ENCODE peak calls at places on chromosomes 12 and 14, in seven cellular contexts. X, D, E, V, W, P and H are unnamed samples.

GRCh38 chr14:94636744-94637412 is 24.7 kb downstream of the SERPINA3 start:
- DNase-seq in X (no peak), D (no peak), E (no peak), V (no peak), W (no peak), P (no peak), H (no peak)

GRCh38 chr14:53953828-53954550 is 2.6 kb downstream of the BMP4 start:
- DNase-seq in X (no peak), D (peak; percentile 34), E (peak; percentile 31), V (no peak), W (peak; percentile 82), P (no peak), H (no peak)

GRCh38 chr14:92421756-92422155 is 91.8 kb upstream of the RIN3 start:
- DNase-seq in X (no peak), D (no peak), E (no peak), V (no peak), W (no peak), P (no peak), H (no peak)

GRCh38 chr12:74337951-74338350 is 199.7 kb upstream of the ATXN7L3B start:
- DNase-seq in X (no peak), D (peak; percentile 73), E (no peak), V (no peak), W (no peak), P (no peak), H (no peak)

GRCh38 chr14:104085032-104085888 is at the start of gene ASPG:
- DNase-seq in X (no peak), D (no peak), E (peak; percentile 62), V (no peak), W (peak; percentile 63), P (no peak), H (no peak)

GRCh38 chr12:71441836-71442566 is 2.4 kb downstream of the LGR5 start:
- DNase-seq in X (no peak), D (no peak), E (no peak), V (no peak), W (no peak), P (no peak), H (no peak)

GRCh38 chr14:36940476-36940875 is 231.9 kb downstream of the SLC25A21 start:
- DNase-seq in X (no peak), D (no peak), E (no peak), V (no peak), W (no peak), P (no peak), H (no peak)

GRCh38 chr14:21055473-21056117 is 2.0 kb upstream of the RNASE8 start:
- DNase-seq in X (no peak), D (no peak), E (peak; percentile 67), V (no peak), W (no peak), P (no peak), H (no peak)

GRCh38 chr12:113071063-113071426 is 14.5 kb downstream of the DTX1 start:
- DNase-seq in X (no peak), D (no peak), E (no peak), V (no peak), W (no peak), P (no peak), H (no peak)

GRCh38 chr12:1796515-1797010 is 23.8 kb upstream of the LRTM2 start:
- DNase-seq in X (peak; percentile 41), D (no peak), E (peak; percentile 64), V (peak; percentile 55), W (no peak), P (peak; percentile 52), H (peak; percentile 40)

GRCh38 chr12:12749433-12749832 is 32.3 kb downstream of the CDKN1B start:
- DNase-seq in X (no peak), D (no peak), E (peak; percentile 24), V (no peak), W (no peak), P (no peak), H (no peak)

GRCh38 chr14:23829736-23830474 is 123.7 kb upstream of the DHRS4 start:
- DNase-seq in X (no peak), D (peak; percentile 92), E (peak; percentile 43), V (no peak), W (no peak), P (no peak), H (no peak)

GRCh38 chr14:23551266-23552028 is at the start of gene ZFHX2:
- DNase-seq in X (peak; percentile 49), D (peak; percentile 58), E (peak; percentile 88), V (peak; percentile 95), W (no peak), P (peak; percentile 64), H (peak; percentile 67)

GRCh38 chr14:61461808-61462275 is 140.5 kb downstream of the PRKCH start:
- DNase-seq in X (peak; percentile 59), D (peak; percentile 70), E (no peak), V (peak; percentile 44), W (no peak), P (peak; percentile 64), H (peak; percentile 59)

GRCh38 chr12:100154472-100155247 is 12.0 kb upstream of the BLTP3B start:
- DNase-seq in X (peak; percentile 28), D (peak; percentile 58), E (peak; percentile 81), V (peak; percentile 60), W (peak; percentile 77), P (peak; percentile 53), H (peak; percentile 51)